ENCODE peak calls at places on chromosomes 6 and 20, in eight cellular contexts. One of them, this sample, is unnamed.

GRCh38 chr20:44405246-44405645 is 49.7 kb downstream of the HNF4A start:
- DNase-seq in Caco-2: no peak
- DNase-seq in endothelial cell: no peak
- DNase-seq in ovary: no peak
- DNase-seq in heart right ventricle: no peak
- DNase-seq in NB4: no peak
- DNase-seq in stomach: no peak
- DNase-seq in SK-N-SH: peak; percentile 52
- DNase-seq in this sample: no peak

GRCh38 chr6:128696651-128697391 is 176.4 kb upstream of the PTPRK start:
- DNase-seq in Caco-2: no peak
- DNase-seq in endothelial cell: no peak
- DNase-seq in ovary: no peak
- DNase-seq in heart right ventricle: no peak
- DNase-seq in NB4: no peak
- DNase-seq in stomach: no peak
- DNase-seq in SK-N-SH: peak; percentile 1
- DNase-seq in this sample: no peak

GRCh38 chr20:53078761-53079482 is 106.8 kb downstream of the TSHZ2 start:
- DNase-seq in Caco-2: no peak
- DNase-seq in endothelial cell: no peak
- DNase-seq in ovary: no peak
- DNase-seq in heart right ventricle: no peak
- DNase-seq in NB4: no peak
- DNase-seq in stomach: no peak
- DNase-seq in SK-N-SH: no peak
- DNase-seq in this sample: no peak

GRCh38 chr20:61293951-61294350 is 41.9 kb downstream of the CDH4 start:
- DNase-seq in Caco-2: no peak
- DNase-seq in endothelial cell: no peak
- DNase-seq in ovary: no peak
- DNase-seq in heart right ventricle: no peak
- DNase-seq in NB4: no peak
- DNase-seq in stomach: no peak
- DNase-seq in SK-N-SH: no peak
- DNase-seq in this sample: no peak

GRCh38 chr20:35621560-35621946 is 5.9 kb downstream of the SPAG4 start:
- DNase-seq in Caco-2: no peak
- DNase-seq in endothelial cell: no peak
- DNase-seq in ovary: no peak
- DNase-seq in heart right ventricle: no peak
- DNase-seq in NB4: no peak
- DNase-seq in stomach: no peak
- DNase-seq in SK-N-SH: no peak
- DNase-seq in this sample: no peak

GRCh38 chr6:82612475-82612874 is 248.9 kb downstream of the TPBG start:
- DNase-seq in Caco-2: no peak
- DNase-seq in endothelial cell: no peak
- DNase-seq in ovary: no peak
- DNase-seq in heart right ventricle: no peak
- DNase-seq in NB4: no peak
- DNase-seq in stomach: no peak
- DNase-seq in SK-N-SH: no peak
- DNase-seq in this sample: no peak

GRCh38 chr6:137775720-137776119 is 91.3 kb upstream of the TNFAIP3 start:
- DNase-seq in Caco-2: no peak
- DNase-seq in endothelial cell: no peak
- DNase-seq in ovary: no peak
- DNase-seq in heart right ventricle: peak; percentile 63
- DNase-seq in NB4: no peak
- DNase-seq in stomach: no peak
- DNase-seq in SK-N-SH: no peak
- DNase-seq in this sample: no peak

GRCh38 chr6:141587482-141588266 is 545.1 kb upstream of the GJE1 start:
- DNase-seq in Caco-2: peak; percentile 8
- DNase-seq in endothelial cell: no peak
- DNase-seq in ovary: no peak
- DNase-seq in heart right ventricle: no peak
- DNase-seq in NB4: no peak
- DNase-seq in stomach: no peak
- DNase-seq in SK-N-SH: no peak
- DNase-seq in this sample: no peak

GRCh38 chr20:54345817-54346216 is 129.6 kb upstream of the DOK5 start:
- DNase-seq in Caco-2: no peak
- DNase-seq in endothelial cell: no peak
- DNase-seq in ovary: no peak
- DNase-seq in heart right ventricle: no peak
- DNase-seq in NB4: no peak
- DNase-seq in stomach: no peak
- DNase-seq in SK-N-SH: no peak
- DNase-seq in this sample: no peak

GRCh38 chr6:157134402-157135074 is 188.8 kb downstream of the TMEM242 start:
- DNase-seq in Caco-2: no peak
- DNase-seq in endothelial cell: no peak
- DNase-seq in ovary: no peak
- DNase-seq in heart right ventricle: no peak
- DNase-seq in NB4: no peak
- DNase-seq in stomach: no peak
- DNase-seq in SK-N-SH: no peak
- DNase-seq in this sample: no peak

GRCh38 chr6:157135691-157136090 is 187.6 kb downstream of the TMEM242 start:
- DNase-seq in Caco-2: no peak
- DNase-seq in endothelial cell: no peak
- DNase-seq in ovary: no peak
- DNase-seq in heart right ventricle: no peak
- DNase-seq in NB4: no peak
- DNase-seq in stomach: no peak
- DNase-seq in SK-N-SH: no peak
- DNase-seq in this sample: no peak

GRCh38 chr6:157137501-157137900 is 185.8 kb downstream of the TMEM242 start:
- DNase-seq in Caco-2: no peak
- DNase-seq in endothelial cell: no peak
- DNase-seq in ovary: no peak
- DNase-seq in heart right ventricle: no peak
- DNase-seq in NB4: no peak
- DNase-seq in stomach: no peak
- DNase-seq in SK-N-SH: no peak
- DNase-seq in this sample: no peak

GRCh38 chr6:157143171-157143884 is 180.0 kb downstream of the TMEM242 start:
- DNase-seq in Caco-2: no peak
- DNase-seq in endothelial cell: no peak
- DNase-seq in ovary: no peak
- DNase-seq in heart right ventricle: peak; percentile 60
- DNase-seq in NB4: no peak
- DNase-seq in stomach: no peak
- DNase-seq in SK-N-SH: peak; percentile 82
- DNase-seq in this sample: no peak

GRCh38 chr6:157139054-157139708 is 184.1 kb downstream of the TMEM242 start:
- DNase-seq in Caco-2: peak; percentile 35
- DNase-seq in endothelial cell: peak; percentile 59
- DNase-seq in ovary: no peak
- DNase-seq in heart right ventricle: no peak
- DNase-seq in NB4: peak; percentile 29
- DNase-seq in stomach: no peak
- DNase-seq in SK-N-SH: peak; percentile 58
- DNase-seq in this sample: no peak
- TF ChIP-seq CTCF in Caco-2: no peak
- TF ChIP-seq CTCF in endothelial cell: peak; percentile 27
- TF ChIP-seq CTCF in ovary: no peak
- TF ChIP-seq CTCF in heart right ventricle: peak; percentile 48
- TF ChIP-seq CTCF in NB4: peak; percentile 29
- TF ChIP-seq CTCF in stomach: no peak
- TF ChIP-seq CTCF in SK-N-SH: peak; percentile 31
- TF ChIP-seq CTCF in this sample: no peak

GRCh38 chr6:72521684-72522083 is 100.2 kb upstream of the KCNQ5 start:
- DNase-seq in Caco-2: no peak
- DNase-seq in endothelial cell: no peak
- DNase-seq in ovary: no peak
- DNase-seq in heart right ventricle: no peak
- DNase-seq in NB4: no peak
- DNase-seq in stomach: no peak
- DNase-seq in SK-N-SH: no peak
- DNase-seq in this sample: no peak

GRCh38 chr6:72525821-72526550 is 95.9 kb upstream of the KCNQ5 start:
- DNase-seq in Caco-2: no peak
- DNase-seq in endothelial cell: no peak
- DNase-seq in ovary: no peak
- DNase-seq in heart right ventricle: no peak
- DNase-seq in NB4: no peak
- DNase-seq in stomach: no peak
- DNase-seq in SK-N-SH: no peak
- DNase-seq in this sample: no peak

GRCh38 chr6:72524011-72524645 is 97.7 kb upstream of the KCNQ5 start:
- DNase-seq in Caco-2: no peak
- DNase-seq in endothelial cell: no peak
- DNase-seq in ovary: no peak
- DNase-seq in heart right ventricle: no peak
- DNase-seq in NB4: no peak
- DNase-seq in stomach: no peak
- DNase-seq in SK-N-SH: no peak
- DNase-seq in this sample: no peak

GRCh38 chr6:72519871-72520270 is 102.0 kb upstream of the KCNQ5 start:
- DNase-seq in Caco-2: no peak
- DNase-seq in endothelial cell: no peak
- DNase-seq in ovary: no peak
- DNase-seq in heart right ventricle: no peak
- DNase-seq in NB4: no peak
- DNase-seq in stomach: no peak
- DNase-seq in SK-N-SH: no peak
- DNase-seq in this sample: no peak

DNA sequence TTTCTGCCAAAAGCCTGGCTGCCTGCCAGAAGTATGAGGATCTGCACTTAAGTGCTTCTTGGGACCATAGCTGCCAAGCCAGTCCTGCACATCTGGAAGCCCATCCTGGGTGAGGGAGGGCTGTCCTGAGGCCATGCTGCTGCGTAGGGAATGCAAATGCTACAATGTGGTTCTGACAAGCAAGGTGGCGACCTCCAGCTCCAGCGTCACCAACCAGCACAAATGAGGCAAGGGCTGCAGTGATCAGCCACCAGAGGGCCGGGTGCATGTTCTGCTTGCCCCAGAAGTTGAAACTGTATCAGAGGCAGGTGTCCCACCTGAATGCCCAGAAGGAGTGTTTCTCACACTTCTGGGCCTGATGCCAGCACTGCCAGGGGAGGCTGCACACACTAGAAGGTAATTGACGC is 99.1 kb upstream of the KCNQ5 start:
- DNase-seq in Caco-2: peak; percentile 55
- DNase-seq in endothelial cell: peak; percentile 47
- DNase-seq in ovary: no peak
- DNase-seq in heart right ventricle: no peak
- DNase-seq in NB4: peak; percentile 39
- DNase-seq in stomach: no peak
- DNase-seq in SK-N-SH: peak; percentile 7
- DNase-seq in this sample: peak; percentile 12
- TF ChIP-seq CTCF in Caco-2: peak; percentile 44
- TF ChIP-seq CTCF in endothelial cell: peak; percentile 21
- TF ChIP-seq CTCF in ovary: no peak
- TF ChIP-seq CTCF in heart right ventricle: no peak
- TF ChIP-seq CTCF in NB4: peak; percentile 34
- TF ChIP-seq CTCF in stomach: no peak
- TF ChIP-seq CTCF in SK-N-SH: no peak
- TF ChIP-seq CTCF in this sample: peak; percentile 27

DNA sequence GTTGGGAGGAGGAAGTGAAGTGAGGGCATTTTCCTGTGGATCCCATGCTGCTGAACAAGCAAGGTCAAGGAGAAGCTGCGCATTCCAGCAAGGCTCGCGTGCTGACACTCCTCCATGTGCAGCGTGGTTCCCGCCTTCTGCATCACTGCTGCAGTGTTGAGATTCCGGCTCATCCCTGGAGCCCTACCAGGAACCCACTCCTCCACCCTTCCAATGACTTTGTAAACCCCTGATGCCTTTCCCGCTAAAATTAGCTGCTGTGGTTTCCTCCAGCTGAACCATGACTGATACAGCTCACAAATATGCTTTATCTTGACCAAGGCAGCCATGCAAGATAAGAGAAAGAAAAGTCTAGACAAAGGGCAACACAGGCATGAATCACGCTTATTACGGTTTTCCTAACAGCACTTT is 14.0 kb upstream of the BNIP5 start:
- DNase-seq in Caco-2: peak; percentile 12
- DNase-seq in endothelial cell: no peak
- DNase-seq in ovary: peak; percentile 71
- DNase-seq in heart right ventricle: no peak
- DNase-seq in NB4: no peak
- DNase-seq in stomach: peak; percentile 34
- DNase-seq in SK-N-SH: no peak
- DNase-seq in this sample: no peak
- TF ChIP-seq CTCF in Caco-2: no peak
- TF ChIP-seq CTCF in endothelial cell: no peak
- TF ChIP-seq CTCF in ovary: no peak
- TF ChIP-seq CTCF in heart right ventricle: no peak
- TF ChIP-seq CTCF in NB4: no peak
- TF ChIP-seq CTCF in stomach: no peak
- TF ChIP-seq CTCF in SK-N-SH: no peak
- TF ChIP-seq CTCF in this sample: no peak

GRCh38 chr20:1371235-1371782 is 21.5 kb downstream of the FKBP1A start:
- DNase-seq in Caco-2: no peak
- DNase-seq in endothelial cell: no peak
- DNase-seq in ovary: no peak
- DNase-seq in heart right ventricle: no peak
- DNase-seq in NB4: no peak
- DNase-seq in stomach: no peak
- DNase-seq in SK-N-SH: no peak
- DNase-seq in this sample: no peak
- TF ChIP-seq CTCF in Caco-2: no peak
- TF ChIP-seq CTCF in endothelial cell: no peak
- TF ChIP-seq CTCF in ovary: no peak
- TF ChIP-seq CTCF in heart right ventricle: no peak
- TF ChIP-seq CTCF in NB4: no peak
- TF ChIP-seq CTCF in stomach: no peak
- TF ChIP-seq CTCF in SK-N-SH: no peak
- TF ChIP-seq CTCF in this sample: no peak

GRCh38 chr6:5181494-5182287 is 79.1 kb downstream of the LYRM4 start:
- DNase-seq in Caco-2: no peak
- DNase-seq in endothelial cell: no peak
- DNase-seq in ovary: no peak
- DNase-seq in heart right ventricle: no peak
- DNase-seq in NB4: peak; percentile 73
- DNase-seq in stomach: no peak
- DNase-seq in SK-N-SH: no peak
- DNase-seq in this sample: no peak

GRCh38 chr6:5175195-5175594 is 85.6 kb downstream of the LYRM4 start:
- DNase-seq in Caco-2: peak; percentile 16
- DNase-seq in endothelial cell: peak; percentile 72
- DNase-seq in ovary: no peak
- DNase-seq in heart right ventricle: no peak
- DNase-seq in NB4: peak; percentile 10
- DNase-seq in stomach: no peak
- DNase-seq in SK-N-SH: no peak
- DNase-seq in this sample: no peak

GRCh38 chr6:5180636-5181035 is 80.1 kb downstream of the LYRM4 start:
- DNase-seq in Caco-2: no peak
- DNase-seq in endothelial cell: no peak
- DNase-seq in ovary: no peak
- DNase-seq in heart right ventricle: no peak
- DNase-seq in NB4: no peak
- DNase-seq in stomach: no peak
- DNase-seq in SK-N-SH: no peak
- DNase-seq in this sample: no peak

GRCh38 chr6:5175635-5176034 is 85.1 kb downstream of the LYRM4 start:
- DNase-seq in Caco-2: no peak
- DNase-seq in endothelial cell: no peak
- DNase-seq in ovary: no peak
- DNase-seq in heart right ventricle: no peak
- DNase-seq in NB4: peak; percentile 31
- DNase-seq in stomach: no peak
- DNase-seq in SK-N-SH: no peak
- DNase-seq in this sample: no peak

GRCh38 chr6:5179917-5180316 is 80.8 kb downstream of the LYRM4 start:
- DNase-seq in Caco-2: no peak
- DNase-seq in endothelial cell: no peak
- DNase-seq in ovary: no peak
- DNase-seq in heart right ventricle: no peak
- DNase-seq in NB4: no peak
- DNase-seq in stomach: no peak
- DNase-seq in SK-N-SH: no peak
- DNase-seq in this sample: no peak
- TF ChIP-seq CTCF in Caco-2: no peak
- TF ChIP-seq CTCF in endothelial cell: no peak
- TF ChIP-seq CTCF in ovary: no peak
- TF ChIP-seq CTCF in heart right ventricle: no peak
- TF ChIP-seq CTCF in NB4: no peak
- TF ChIP-seq CTCF in stomach: no peak
- TF ChIP-seq CTCF in SK-N-SH: no peak
- TF ChIP-seq CTCF in this sample: no peak